ENCODE peak calls at places on chromosomes 16 and 17, in seven cellular contexts. One of them, this sample, is unnamed.

GRCh38 chr16:23905027-23905426 is 69.2 kb downstream of the PRKCB start:
- DNase-seq in iPS-NIHi11: peak
- DNase-seq in NCI-H1930: no peak
- DNase-seq in adrenal gland: no peak
- DNase-seq in stimulated activated CD4-positive, alpha-beta T cell treated with anti-CD3 and anti-CD28 coated beads, TNF-alpha, amount 100 ng/mL, for 48 hours: no peak
- DNase-seq in iris pigment epithelial cell: peak
- DNase-seq in mucosa of descending colon: no peak
- DNase-seq in this sample: peak

GRCh38 chr16:11914210-11914758 is 1.5 kb downstream of the GSPT1 start:
- DNase-seq in adrenal gland: no peak
- DNase-seq in mucosa of descending colon: no peak
- DNase-seq in NCI-H1930: no peak
- DNase-seq in iris pigment epithelial cell: no peak
- DNase-seq in iPS-NIHi11: no peak
- DNase-seq in stimulated activated CD4-positive, alpha-beta T cell treated with anti-CD3 and anti-CD28 coated beads, TNF-alpha, amount 100 ng/mL, for 48 hours: no peak
- DNase-seq in this sample: no peak

GRCh38 chr17:65564793-65565192 is 3.3 kb upstream of the AXIN2 start:
- DNase-seq in iris pigment epithelial cell: peak
- DNase-seq in iPS-NIHi11: no peak
- DNase-seq in stimulated activated CD4-positive, alpha-beta T cell treated with anti-CD3 and anti-CD28 coated beads, TNF-alpha, amount 100 ng/mL, for 48 hours: no peak
- DNase-seq in adrenal gland: peak
- DNase-seq in NCI-H1930: no peak
- DNase-seq in mucosa of descending colon: no peak
- DNase-seq in this sample: no peak

GRCh38 chr16:3577302-3577752 is at the start of gene NLRC3:
- DNase-seq in iPS-NIHi11: no peak
- DNase-seq in stimulated activated CD4-positive, alpha-beta T cell treated with anti-CD3 and anti-CD28 coated beads, TNF-alpha, amount 100 ng/mL, for 48 hours: no peak
- DNase-seq in adrenal gland: no peak
- DNase-seq in mucosa of descending colon: peak
- DNase-seq in NCI-H1930: no peak
- DNase-seq in iris pigment epithelial cell: no peak
- DNase-seq in this sample: no peak

GRCh38 chr16:49638696-49639629 is 216.9 kb downstream of the ZNF423 start:
- DNase-seq in iris pigment epithelial cell: no peak
- DNase-seq in adrenal gland: peak
- DNase-seq in mucosa of descending colon: peak
- DNase-seq in iPS-NIHi11: no peak
- DNase-seq in NCI-H1930: no peak
- DNase-seq in stimulated activated CD4-positive, alpha-beta T cell treated with anti-CD3 and anti-CD28 coated beads, TNF-alpha, amount 100 ng/mL, for 48 hours: no peak
- DNase-seq in this sample: no peak

GRCh38 chr16:77585852-77586251 is 136.5 kb upstream of the NUDT7 start:
- DNase-seq in adrenal gland: no peak
- DNase-seq in NCI-H1930: no peak
- DNase-seq in mucosa of descending colon: no peak
- DNase-seq in iris pigment epithelial cell: peak
- DNase-seq in stimulated activated CD4-positive, alpha-beta T cell treated with anti-CD3 and anti-CD28 coated beads, TNF-alpha, amount 100 ng/mL, for 48 hours: no peak
- DNase-seq in iPS-NIHi11: peak
- DNase-seq in this sample: peak

GRCh38 chr16:26983426-26983825 is 83.3 kb upstream of the C16orf82 start:
- DNase-seq in iris pigment epithelial cell: peak
- DNase-seq in NCI-H1930: no peak
- DNase-seq in iPS-NIHi11: no peak
- DNase-seq in adrenal gland: no peak
- DNase-seq in stimulated activated CD4-positive, alpha-beta T cell treated with anti-CD3 and anti-CD28 coated beads, TNF-alpha, amount 100 ng/mL, for 48 hours: no peak
- DNase-seq in mucosa of descending colon: no peak
- DNase-seq in this sample: no peak

GRCh38 chr17:18203308-18203707 is 19.7 kb downstream of the ALKBH5 start:
- DNase-seq in adrenal gland: no peak
- DNase-seq in stimulated activated CD4-positive, alpha-beta T cell treated with anti-CD3 and anti-CD28 coated beads, TNF-alpha, amount 100 ng/mL, for 48 hours: no peak
- DNase-seq in NCI-H1930: no peak
- DNase-seq in mucosa of descending colon: no peak
- DNase-seq in iris pigment epithelial cell: no peak
- DNase-seq in iPS-NIHi11: no peak
- DNase-seq in this sample: no peak

GRCh38 chr17:3808701-3809100 is 7.7 kb upstream of the ITGAE start:
- DNase-seq in stimulated activated CD4-positive, alpha-beta T cell treated with anti-CD3 and anti-CD28 coated beads, TNF-alpha, amount 100 ng/mL, for 48 hours: no peak
- DNase-seq in mucosa of descending colon: no peak
- DNase-seq in iris pigment epithelial cell: peak
- DNase-seq in adrenal gland: no peak
- DNase-seq in NCI-H1930: no peak
- DNase-seq in iPS-NIHi11: no peak
- DNase-seq in this sample: no peak

GRCh38 chr17:50640701-50641338 is 6.1 kb downstream of the ABCC3 start:
- DNase-seq in mucosa of descending colon: no peak
- DNase-seq in iPS-NIHi11: no peak
- DNase-seq in adrenal gland: peak
- DNase-seq in iris pigment epithelial cell: no peak
- DNase-seq in NCI-H1930: no peak
- DNase-seq in stimulated activated CD4-positive, alpha-beta T cell treated with anti-CD3 and anti-CD28 coated beads, TNF-alpha, amount 100 ng/mL, for 48 hours: no peak
- DNase-seq in this sample: no peak

GRCh38 chr17:17514993-17515920 is 19.1 kb upstream of the RASD1 start:
- DNase-seq in adrenal gland: no peak
- DNase-seq in stimulated activated CD4-positive, alpha-beta T cell treated with anti-CD3 and anti-CD28 coated beads, TNF-alpha, amount 100 ng/mL, for 48 hours: no peak
- DNase-seq in iris pigment epithelial cell: peak
- DNase-seq in NCI-H1930: no peak
- DNase-seq in mucosa of descending colon: no peak
- DNase-seq in iPS-NIHi11: no peak
- DNase-seq in this sample: no peak

This sample was measured in epithelial cell of prostate.